ENCODE peak calls at places on chromosomes 1 and 21, in ten cellular contexts. Y is substantia nigra; X is HEK293T; E is Calu3; O is NCI-H1105; Z is activated T-cell treated with anti-CD3 and anti-CD28 coated beads for 4 hours; G is mucosa of gallbladder; J is non-pigmented ciliary epithelial cell; S is kidney tubule cell; W is activated CD4-positive, alpha-beta T cell treated with anti-CD3 and anti-CD28 coated beads, Interleukin-2, amount 50 U/mL, for 24 hours. H is an unnamed sample.

GRCh38 chr1:31704261-31705079 is 653 bp upstream of the COL16A1 start:
- DNase-seq in Y (no peak), X (no peak), O (no peak), J (no peak), W (no peak), G (peak; percentile 45), E (no peak), Z (no peak), S (peak; percentile 33), H (no peak)

GRCh38 chr1:103514920-103515503 is 10.5 kb upstream of the RNPC3 start:
- DNase-seq in J (no peak), X (peak; percentile 35), W (no peak), G (peak; percentile 10), S (peak; percentile 57), O (peak; percentile 32), Y (no peak), Z (no peak), E (no peak), H (peak; percentile 3)

GRCh38 chr1:85707267-85707989 is 805 bp downstream of the ZNHIT6 start:
- DNase-seq in E (no peak), S (no peak), Y (no peak), Z (no peak), G (no peak), W (no peak), O (peak; percentile 6), J (no peak), X (no peak), H (no peak)

GRCh38 chr1:154883919-154884867 is 14.1 kb upstream of the KCNN3 start:
- DNase-seq in X (no peak), J (no peak), W (no peak), Y (no peak), O (no peak), G (no peak), Z (no peak), E (no peak), S (no peak), H (no peak)

GRCh38 chr1:228978486-228979324 is 243.4 kb downstream of the RHOU start:
- DNase-seq in Y (no peak), J (no peak), Z (no peak), O (no peak), E (no peak), G (peak; percentile 64), S (no peak), W (no peak), X (no peak), H (no peak)

GRCh38 chr1:154550070-154550469 is 8.4 kb downstream of the UBE2Q1 start:
- DNase-seq in G (no peak), S (no peak), Z (no peak), W (no peak), Y (no peak), O (no peak), X (no peak), J (no peak), E (no peak), H (no peak)

GRCh38 chr1:152902676-152903075 is 5.7 kb upstream of the IVL start:
- DNase-seq in E (no peak), S (no peak), X (no peak), Y (no peak), J (no peak), W (no peak), Z (no peak), G (no peak), O (no peak), H (peak; percentile 88)

GRCh38 chr1:54012862-54013261 is 5.1 kb downstream of the LDLRAD1 start:
- DNase-seq in S (no peak), W (no peak), X (no peak), Y (no peak), E (no peak), G (no peak), J (no peak), Z (no peak), O (no peak), H (no peak)

GRCh38 chr1:9882296-9882944 is 27.6 kb downstream of the CTNNBIP1 start:
- DNase-seq in Z (no peak), E (no peak), O (no peak), S (no peak), J (no peak), W (no peak), Y (no peak), X (no peak), G (no peak), H (no peak)

GRCh38 chr1:54273837-54274192 is 73.8 kb downstream of the MRPL37 start:
- DNase-seq in Z (no peak), S (peak; percentile 26), G (no peak), X (peak; percentile 58), J (no peak), W (no peak), O (no peak), E (no peak), Y (no peak), H (no peak)

GRCh38 chr1:52334906-52335528 is 31.0 kb downstream of the CC2D1B start:
- DNase-seq in O (no peak), W (no peak), Y (no peak), E (no peak), Z (no peak), X (no peak), S (no peak), G (no peak), J (no peak), H (no peak)

GRCh38 chr1:159113783-159114182 is 37.2 kb upstream of the AIM2 start:
- DNase-seq in Y (no peak), Z (no peak), G (no peak), O (no peak), E (no peak), W (no peak), X (no peak), J (no peak), S (no peak), H (no peak)

GRCh38 chr1:238783633-238784032 is 602.7 kb upstream of the CHRM3 start:
- DNase-seq in E (no peak), J (no peak), Y (no peak), S (no peak), X (no peak), G (no peak), O (no peak), Z (no peak), W (no peak), H (no peak)

GRCh38 chr1:225944387-225944786 is 3.4 kb upstream of the LEFTY2 start:
- DNase-seq in W (no peak), Z (no peak), X (no peak), S (no peak), O (no peak), G (no peak), Y (no peak), J (no peak), E (no peak), H (no peak)

GRCh38 chr21:28375708-28376385 is 616.8 kb downstream of the LTN1 start:
- DNase-seq in W (no peak), S (peak; percentile 39), O (no peak), G (no peak), J (peak; percentile 58), Y (no peak), X (no peak), Z (no peak), E (peak; percentile 9), H (no peak)

GRCh38 chr1:20660363-20661234 is 570 bp downstream of the DDOST start:
- DNase-seq in W (no peak), O (no peak), Z (no peak), J (no peak), S (peak; percentile 9), X (no peak), G (no peak), Y (no peak), E (no peak), H (no peak)

GRCh38 chr1:65512383-65512782 is 91.9 kb downstream of the LEPR start:
- DNase-seq in W (no peak), O (no peak), G (no peak), Y (no peak), X (no peak), J (no peak), S (no peak), E (no peak), Z (no peak), H (no peak)